ENCODE peak calls at places on chromosomes 12 and 14, in nine cellular contexts. O, R, S, P, N, M, T, X and Q are unnamed samples.
A peak's percentile ranks its signal among the peaks of the same experiment; 100 is the strongest.

GRCh38 chr14:69313176-69313575 is 53.2 kb downstream of the GALNT16 start:
- DNase-seq in S (no peak), T (no peak), M (peak; percentile 7), P (no peak), X (no peak), R (no peak), O (no peak), N (no peak), Q (no peak)

GRCh38 chr14:65877631-65878030 is 465.1 kb downstream of the FUT8 start:
- DNase-seq in R (no peak), S (no peak), O (no peak), X (no peak), P (no peak), T (no peak), N (no peak), M (no peak), Q (no peak)

GRCh38 chr14:92668266-92668973 is 80.0 kb downstream of the LGMN start:
- DNase-seq in S (no peak), T (no peak), X (no peak), N (no peak), R (no peak), P (no peak), M (no peak), O (no peak), Q (no peak)

GRCh38 chr14:65006251-65006721 is 19.6 kb downstream of the FNTB start:
- DNase-seq in P (no peak), R (no peak), M (peak; percentile 62), T (no peak), X (no peak), N (no peak), O (peak; percentile 36), S (no peak), Q (no peak)

GRCh38 chr12:129160282-129160681 is 307.0 kb downstream of the GLT1D1 start:
- DNase-seq in P (no peak), X (no peak), M (no peak), T (no peak), N (no peak), R (no peak), O (no peak), S (no peak), Q (no peak)

GRCh38 chr12:50567926-50568325 is 63.1 kb downstream of the DIP2B start:
- DNase-seq in T (peak; percentile 21), O (peak; percentile 59), M (peak; percentile 48), R (no peak), P (no peak), N (no peak), S (no peak), X (peak; percentile 28), Q (no peak)

GRCh38 chr12:89353188-89353822 is 1.0 kb upstream of the DUSP6 start:
- DNase-seq in P (peak; percentile 55), T (peak; percentile 68), N (no peak), O (peak; percentile 77), R (no peak), S (no peak), M (peak; percentile 78), X (peak; percentile 81), Q (peak; percentile 53)

GRCh38 chr14:82180057-82180620 is 646.5 kb upstream of the SEL1L start:
- DNase-seq in T (no peak), R (no peak), O (no peak), P (no peak), S (no peak), X (no peak), N (no peak), M (no peak), Q (no peak)

GRCh38 chr12:112801055-112801454 is 9.5 kb downstream of the RPH3A start:
- DNase-seq in N (no peak), P (no peak), T (no peak), X (no peak), M (no peak), S (no peak), O (no peak), R (no peak), Q (no peak)

GRCh38 chr14:33218030-33218429 is 279.4 kb downstream of the NPAS3 start:
- DNase-seq in N (no peak), R (no peak), M (no peak), O (no peak), S (no peak), T (no peak), P (no peak), X (no peak), Q (no peak)

GRCh38 chr12:87779858-87780498 is 249.2 kb downstream of the C12orf50 start:
- DNase-seq in O (no peak), P (no peak), M (no peak), R (no peak), N (no peak), S (no peak), X (no peak), T (no peak), Q (no peak)

GRCh38 chr12:51388066-51388799 is 3.0 kb downstream of the GALNT6 start:
- DNase-seq in P (no peak), S (no peak), M (peak; percentile 50), X (peak; percentile 26), N (peak; percentile 24), T (peak; percentile 83), O (peak; percentile 39), R (no peak), Q (no peak)

GRCh38 chr14:104350463-104351185 is 212.2 kb downstream of the KIF26A start:
- DNase-seq in T (no peak), M (no peak), N (no peak), O (no peak), P (peak; percentile 76), R (no peak), S (no peak), X (peak; percentile 7), Q (no peak)

DNA sequence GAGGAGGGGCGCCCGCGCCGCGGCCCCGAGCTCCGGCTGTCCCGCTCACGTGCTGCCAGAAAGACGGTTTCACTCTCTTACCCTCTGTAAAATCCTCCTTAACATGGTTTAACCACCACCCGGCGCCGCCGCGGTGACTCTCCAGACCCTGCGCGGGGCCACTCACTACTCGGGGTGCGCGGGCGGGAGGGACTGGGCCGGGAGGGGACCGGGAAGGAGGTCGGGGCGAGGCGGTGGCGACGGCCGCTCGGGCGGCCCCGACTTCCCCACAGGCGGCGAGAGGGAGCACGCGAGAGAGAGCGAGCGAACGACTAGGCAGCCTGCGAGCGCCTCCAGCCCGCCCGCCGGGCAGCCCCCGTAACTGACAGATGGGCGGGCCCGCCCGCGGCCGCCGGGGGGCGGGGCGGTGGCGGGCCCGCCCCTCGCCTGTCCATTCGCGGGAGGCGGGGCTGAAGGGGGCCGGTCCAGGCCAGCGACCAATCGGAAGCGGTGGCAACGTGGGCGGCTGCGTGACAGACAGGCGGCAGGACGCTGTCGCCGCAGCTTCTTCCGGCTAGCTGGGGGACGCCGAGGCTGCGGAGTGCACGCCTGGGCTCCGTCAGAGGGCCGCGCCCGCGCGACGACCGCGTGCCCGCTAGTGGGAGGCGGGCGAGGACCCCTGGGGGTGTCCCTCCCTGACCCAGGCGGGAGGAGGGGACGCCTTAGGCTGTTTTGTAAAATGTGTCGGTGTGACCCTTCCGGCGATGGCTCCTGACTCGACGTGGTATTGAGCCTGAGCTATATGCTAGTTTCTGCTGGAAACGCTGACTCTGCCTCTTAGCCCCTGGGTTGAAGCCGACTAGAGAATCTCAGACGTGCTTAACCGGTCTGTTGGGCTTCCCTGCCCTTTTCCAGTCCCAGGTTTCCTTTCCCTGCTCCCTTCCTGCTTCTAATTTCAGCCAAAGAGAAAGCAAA is at the start of gene EEA1:
- DNase-seq in X (peak; percentile 96), R (peak; percentile 73), N (peak; percentile 79), S (peak; percentile 97), T (peak; percentile 97), M (peak; percentile 94), P (peak; percentile 97), O (peak; percentile 95), Q (peak; percentile 91)
- TF ChIP-seq CTCF in X (no peak), R (peak; percentile 40), N (no peak), S (peak; percentile 40), T (no peak), M (peak; percentile 7), P (peak; percentile 38), O (no peak), Q (no peak)

DNA sequence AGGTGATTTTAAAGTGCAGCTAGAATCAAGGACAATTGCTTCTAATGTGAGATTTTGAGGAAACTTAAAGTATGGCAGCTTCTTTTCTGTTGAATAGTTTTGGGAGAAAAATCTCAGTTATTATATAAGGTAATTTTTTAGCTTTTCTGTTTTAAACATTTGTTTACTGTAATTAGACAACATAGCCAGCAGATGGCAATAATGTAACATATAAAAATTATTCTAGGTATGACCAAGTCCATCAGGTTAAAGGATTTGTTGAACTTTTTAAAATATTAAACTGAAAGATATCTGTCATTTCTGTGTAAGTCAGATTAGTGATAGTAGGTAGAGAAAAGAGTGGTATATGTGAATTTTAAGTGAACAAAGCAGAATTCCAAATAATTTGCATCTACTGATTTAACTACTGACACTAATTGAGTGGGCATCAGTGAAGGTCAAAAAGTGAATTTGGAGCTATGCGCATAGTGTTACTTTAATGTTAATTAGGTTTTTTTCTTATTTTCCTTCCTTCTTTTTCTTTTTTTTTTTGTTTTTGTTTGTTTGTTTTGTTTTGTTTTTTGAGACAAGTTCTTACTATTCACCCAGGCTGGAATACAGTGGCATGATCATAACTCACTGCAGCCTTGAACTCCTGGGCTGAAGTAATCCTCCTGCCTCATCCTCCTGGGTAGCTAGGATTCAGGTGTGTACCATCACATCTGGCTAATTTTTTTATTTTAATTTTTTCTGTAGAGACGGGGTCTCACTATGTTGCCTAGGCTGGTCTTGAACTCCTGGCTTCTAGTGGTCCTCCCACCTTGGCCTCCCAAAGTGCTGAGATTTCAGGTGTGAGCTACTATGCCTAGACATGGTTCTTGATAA is 18.6 kb downstream of the PRORP start:
- DNase-seq in O (peak; percentile 56), R (no peak), M (peak; percentile 15), N (no peak), S (peak; percentile 59), P (no peak), X (peak; percentile 51), T (no peak), Q (no peak)
- TF ChIP-seq CTCF in O (peak; percentile 17), R (no peak), M (peak; percentile 2), N (no peak), S (peak; percentile 88), P (no peak), X (no peak), T (no peak), Q (peak; percentile 58)

DNA sequence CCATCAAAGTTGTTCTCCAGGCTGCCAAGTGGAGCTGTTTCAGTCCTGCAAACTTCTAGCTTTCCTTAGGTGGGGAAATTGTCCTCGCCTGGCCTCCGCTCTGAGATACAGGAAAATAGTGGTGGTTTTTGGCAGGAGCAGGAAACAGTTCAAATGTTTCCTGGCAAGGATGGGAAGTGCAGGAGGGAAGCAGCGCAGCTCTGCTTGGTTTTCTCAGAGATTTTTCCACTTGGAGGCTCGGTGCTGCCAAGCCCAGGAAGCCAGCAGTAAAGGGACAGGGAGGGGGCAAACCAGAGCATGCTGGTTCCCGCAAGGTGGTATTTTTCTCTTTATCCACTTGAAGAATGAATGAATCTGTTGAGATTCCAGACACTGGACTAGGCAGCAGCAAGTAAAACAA is 17.0 kb downstream of the TMEM63C start:
- DNase-seq in O (no peak), M (no peak), X (no peak), S (no peak), T (no peak), R (no peak), P (no peak), N (no peak), Q (no peak)
- TF ChIP-seq CTCF in O (no peak), M (no peak), X (no peak), S (no peak), T (no peak), R (no peak), P (no peak), N (no peak), Q (no peak)

DNA sequence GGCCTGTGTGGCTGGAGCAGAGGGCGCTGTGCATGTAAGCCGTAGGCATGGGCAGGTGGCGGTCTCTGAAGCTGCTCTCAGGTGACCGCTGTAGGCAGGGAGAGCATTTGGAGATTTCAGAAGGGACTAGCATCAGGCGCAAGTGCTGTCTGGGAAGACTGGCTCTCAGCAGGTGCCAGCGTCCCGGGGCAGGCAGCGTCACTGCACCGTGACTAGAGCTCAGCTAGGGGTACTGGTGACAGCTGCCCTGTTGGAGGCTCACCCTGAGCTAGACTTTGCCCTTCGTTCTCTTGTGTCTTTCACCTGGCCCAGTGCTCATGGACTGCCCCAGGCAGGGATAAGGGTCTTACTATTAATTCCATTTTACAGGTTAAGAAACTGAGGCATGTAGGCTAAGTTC is 78.9 kb downstream of the DDX51 start:
- DNase-seq in S (peak; percentile 39), P (no peak), X (no peak), N (no peak), R (no peak), O (no peak), T (no peak), M (no peak), Q (no peak)
- TF ChIP-seq CTCF in S (no peak), P (no peak), X (no peak), N (no peak), R (no peak), O (no peak), T (no peak), M (no peak), Q (no peak)